ENCODE peak calls at places on chromosome 16, in nine cellular contexts. T, Z, B, D, C, O, X, N and P are unnamed samples.

GRCh38 chr16:24045641-24046040 is 209.9 kb downstream of the PRKCB start:
- DNase-seq in T (no peak), Z (no peak), B (no peak), D (no peak), C (no peak), O (no peak), X (no peak), N (no peak), P (peak; percentile 19)

GRCh38 chr16:77660311-77660710 is 62.0 kb upstream of the NUDT7 start:
- DNase-seq in T (no peak), Z (no peak), B (no peak), D (no peak), C (peak; percentile 9), O (no peak), X (no peak), N (peak; percentile 25), P (no peak)

GRCh38 chr16:70689035-70689969 is 3.4 kb upstream of the MTSS2 start:
- DNase-seq in T (no peak), Z (no peak), B (no peak), D (no peak), C (no peak), O (no peak), X (no peak), N (no peak), P (no peak)

GRCh38 chr16:51577621-51578303 is 426.7 kb upstream of the SALL1 start:
- DNase-seq in T (no peak), Z (no peak), B (no peak), D (no peak), C (no peak), O (no peak), X (no peak), N (no peak), P (no peak)

GRCh38 chr16:10828851-10829331 is 10.3 kb upstream of the TVP23A start:
- DNase-seq in T (no peak), Z (no peak), B (peak; percentile 63), D (no peak), C (no peak), O (peak; percentile 98), X (no peak), N (peak; percentile 87), P (no peak)

GRCh38 chr16:1147027-1147426 is 5.9 kb upstream of the CACNA1H start:
- DNase-seq in T (no peak), Z (no peak), B (no peak), D (no peak), C (no peak), O (no peak), X (no peak), N (no peak), P (no peak)

GRCh38 chr16:1003551-1004347 is 22.2 kb downstream of the SOX8 start:
- DNase-seq in T (no peak), Z (peak; percentile 26), B (peak; percentile 27), D (no peak), C (no peak), O (no peak), X (peak; percentile 51), N (no peak), P (no peak)

GRCh38 chr16:66293207-66293735 is 73.2 kb upstream of the CDH5 start:
- DNase-seq in T (no peak), Z (no peak), B (no peak), D (no peak), C (no peak), O (no peak), X (no peak), N (no peak), P (no peak)

GRCh38 chr16:64240586-64240985 is 881.3 kb downstream of the CDH11 start:
- DNase-seq in T (no peak), Z (no peak), B (peak; percentile 64), D (no peak), C (no peak), O (no peak), X (no peak), N (no peak), P (no peak)

GRCh38 chr16:54054237-54054780 is 232.3 kb downstream of the IRX3 start:
- DNase-seq in T (no peak), Z (no peak), B (no peak), D (no peak), C (no peak), O (no peak), X (no peak), N (no peak), P (no peak)

GRCh38 chr16:17159616-17160015 is 311.1 kb downstream of the XYLT1 start:
- DNase-seq in T (no peak), Z (no peak), B (no peak), D (no peak), C (no peak), O (no peak), X (no peak), N (no peak), P (no peak)